ENCODE peak calls at places on chromosomes 3 and 15, in seven cellular contexts. Y is sigmoid colon, L is HepG2, S is heart left ventricle, Q is A549, N is esophagus squamous epithelium, R is transverse colon. O is an unnamed sample.

GRCh38 chr15:53831907-53832793 is 72.7 kb upstream of the WDR72 start:
- DNase-seq in Y (no peak), L (peak; percentile 89), S (no peak), Q (no peak), N (no peak), R (no peak), O (no peak)

GRCh38 chr3:127769284-127770081 is 52.8 kb downstream of the MGLL start:
- DNase-seq in Y (no peak), L (no peak), S (no peak), Q (no peak), N (no peak), R (no peak), O (no peak)

GRCh38 chr3:79041621-79042020 is 726.2 kb downstream of the ROBO1 start:
- DNase-seq in Y (no peak), L (no peak), S (no peak), Q (no peak), N (no peak), R (no peak), O (no peak)

GRCh38 chr3:14915636-14916222 is 31.7 kb upstream of the NR2C2 start:
- DNase-seq in Y (no peak), L (no peak), S (no peak), Q (no peak), N (no peak), R (no peak), O (peak; percentile 42)

GRCh38 chr3:4399476-4399875 is 67.6 kb downstream of the SUMF1 start:
- DNase-seq in Y (no peak), L (no peak), S (no peak), Q (no peak), N (no peak), R (no peak), O (no peak)

GRCh38 chr3:124033360-124034015 is 41.6 kb upstream of the ROPN1 start:
- DNase-seq in Y (peak; percentile 62), L (no peak), S (peak; percentile 26), Q (peak; percentile 18), N (no peak), R (peak; percentile 10), O (peak; percentile 42)

GRCh38 chr3:87026246-87026645 is 35.3 kb upstream of the VGLL3 start:
- DNase-seq in Y (no peak), L (no peak), S (no peak), Q (no peak), N (no peak), R (no peak), O (no peak)

GRCh38 chr3:44439499-44440295 is 37.8 kb downstream of the ZNF445 start:
- DNase-seq in Y (peak; percentile 93), L (peak; percentile 97), S (peak; percentile 75), Q (no peak), N (peak; percentile 46), R (peak; percentile 69), O (peak; percentile 74)

GRCh38 chr3:8482960-8483665 is 18.5 kb upstream of the LMCD1 start:
- DNase-seq in Y (peak; percentile 75), L (peak; percentile 75), S (peak; percentile 82), Q (no peak), N (no peak), R (peak; percentile 23), O (peak; percentile 77)

GRCh38 chr15:92163641-92164040 is 230.0 kb upstream of the ST8SIA2 start:
- DNase-seq in Y (no peak), L (no peak), S (no peak), Q (no peak), N (no peak), R (no peak), O (no peak)

GRCh38 chr3:133821767-133822638 is 16.4 kb downstream of the SRPRB start:
- DNase-seq in Y (no peak), L (peak; percentile 83), S (peak; percentile 79), Q (no peak), N (no peak), R (peak; percentile 58), O (peak; percentile 70)

GRCh38 chr15:99336794-99337193 is 85.5 kb downstream of the LRRC28 start:
- DNase-seq in Y (no peak), L (no peak), S (no peak), Q (no peak), N (no peak), R (no peak), O (no peak)

GRCh38 chr3:22922317-22922716 is 280.8 kb upstream of the UBE2E2 start:
- DNase-seq in Y (no peak), L (no peak), S (no peak), Q (peak; percentile 12), N (no peak), R (no peak), O (no peak)

GRCh38 chr3:5431811-5432378 is 244.4 kb downstream of the EDEM1 start:
- DNase-seq in Y (no peak), L (no peak), S (no peak), Q (no peak), N (no peak), R (no peak), O (no peak)

GRCh38 chr3:190722181-190722905 is 140.2 kb downstream of the GMNC start:
- DNase-seq in Y (no peak), L (no peak), S (no peak), Q (no peak), N (no peak), R (no peak), O (no peak)

GRCh38 chr3:64977308-64978100 is 289.7 kb upstream of the ADAMTS9 start:
- DNase-seq in Y (no peak), L (no peak), S (no peak), Q (no peak), N (no peak), R (no peak), O (no peak)

GRCh38 chr3:160474416-160474838 is 24.8 kb upstream of the TRIM59 start:
- DNase-seq in Y (no peak), L (no peak), S (no peak), Q (no peak), N (no peak), R (no peak), O (no peak)

GRCh38 chr15:31442203-31443090 is 115.8 kb downstream of the KLF13 start:
- DNase-seq in Y (no peak), L (no peak), S (no peak), Q (peak; percentile 51), N (no peak), R (no peak), O (no peak)

GRCh38 chr3:53083496-53083895 is 37.6 kb upstream of the SFMBT1 start:
- DNase-seq in Y (peak; percentile 73), L (no peak), S (peak; percentile 83), Q (no peak), N (no peak), R (no peak), O (no peak)

GRCh38 chr15:41965441-41966413 is 6.6 kb downstream of the EHD4 start:
- DNase-seq in Y (no peak), L (no peak), S (peak; percentile 87), Q (no peak), N (no peak), R (peak; percentile 5), O (no peak)

GRCh38 chr15:41968738-41969137 is 3.6 kb downstream of the EHD4 start:
- DNase-seq in Y (no peak), L (no peak), S (no peak), Q (no peak), N (no peak), R (no peak), O (no peak)

GRCh38 chr15:41966414-41966812 is 5.9 kb downstream of the EHD4 start:
- DNase-seq in Y (no peak), L (no peak), S (no peak), Q (no peak), N (no peak), R (peak; percentile 5), O (no peak)

GRCh38 chr15:41966920-41967465 is 5.4 kb downstream of the EHD4 start:
- DNase-seq in Y (no peak), L (no peak), S (no peak), Q (no peak), N (no peak), R (peak; percentile 6), O (peak; percentile 28)

DNA sequence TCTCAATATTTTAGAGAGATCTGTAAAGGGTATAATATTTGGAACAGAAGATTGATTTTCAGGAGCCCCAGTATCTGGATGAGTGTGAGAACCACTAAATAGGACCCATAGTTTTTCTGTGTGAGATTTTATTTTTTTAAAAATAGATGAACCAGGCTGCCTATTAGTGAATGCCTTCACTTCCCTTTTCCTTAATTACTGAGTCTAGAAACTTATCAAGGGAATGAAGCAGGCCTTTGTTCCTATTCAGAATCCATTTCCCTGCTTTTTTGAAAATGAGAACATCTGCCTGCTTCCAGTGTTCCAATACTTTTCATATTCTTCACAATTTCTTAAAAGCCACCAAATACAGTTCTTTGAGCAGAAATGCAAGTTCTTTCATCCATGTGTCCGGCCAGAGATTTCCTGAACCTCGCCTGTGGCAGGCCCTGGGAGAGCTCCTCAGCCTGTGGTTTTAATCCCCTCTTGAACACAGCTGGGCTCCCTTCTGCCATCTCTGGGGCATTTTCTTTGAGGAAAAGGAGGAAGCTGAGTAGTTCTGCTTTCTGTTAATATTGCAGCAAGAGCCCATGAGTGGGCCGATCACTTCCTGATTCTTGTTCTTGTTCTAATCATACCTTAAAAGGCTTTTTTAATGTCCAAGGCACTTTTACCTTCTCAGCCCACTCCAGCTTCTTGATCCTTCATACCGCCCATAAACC is 4.7 kb downstream of the EHD4 start:
- DNase-seq in Y (peak; percentile 71), L (no peak), S (peak; percentile 53), Q (no peak), N (no peak), R (peak; percentile 28), O (no peak)
- H3K4me1 ChIP-seq in Y (no peaks in the 10 kb centered on the region), L (peaks cover 22% of the 10 kb centered on the region), S (peaks cover 69% of the 10 kb centered on the region), Q (peaks cover 16% of the 10 kb centered on the region), N (peaks cover 12% of the 10 kb centered on the region), R (peaks cover 33% of the 10 kb centered on the region), O (no peaks in the 10 kb centered on the region)

GRCh38 chr3:115500795-115501194 is 122.5 kb upstream of the GAP43 start:
- DNase-seq in Y (no peak), L (no peak), S (no peak), Q (no peak), N (no peak), R (no peak), O (no peak)
- TF ChIP-seq POLR2A in Y (no peak), L (no peak), S (no peak), Q (no peak), N (no peak), R (no peak), O (no peak)

DNA sequence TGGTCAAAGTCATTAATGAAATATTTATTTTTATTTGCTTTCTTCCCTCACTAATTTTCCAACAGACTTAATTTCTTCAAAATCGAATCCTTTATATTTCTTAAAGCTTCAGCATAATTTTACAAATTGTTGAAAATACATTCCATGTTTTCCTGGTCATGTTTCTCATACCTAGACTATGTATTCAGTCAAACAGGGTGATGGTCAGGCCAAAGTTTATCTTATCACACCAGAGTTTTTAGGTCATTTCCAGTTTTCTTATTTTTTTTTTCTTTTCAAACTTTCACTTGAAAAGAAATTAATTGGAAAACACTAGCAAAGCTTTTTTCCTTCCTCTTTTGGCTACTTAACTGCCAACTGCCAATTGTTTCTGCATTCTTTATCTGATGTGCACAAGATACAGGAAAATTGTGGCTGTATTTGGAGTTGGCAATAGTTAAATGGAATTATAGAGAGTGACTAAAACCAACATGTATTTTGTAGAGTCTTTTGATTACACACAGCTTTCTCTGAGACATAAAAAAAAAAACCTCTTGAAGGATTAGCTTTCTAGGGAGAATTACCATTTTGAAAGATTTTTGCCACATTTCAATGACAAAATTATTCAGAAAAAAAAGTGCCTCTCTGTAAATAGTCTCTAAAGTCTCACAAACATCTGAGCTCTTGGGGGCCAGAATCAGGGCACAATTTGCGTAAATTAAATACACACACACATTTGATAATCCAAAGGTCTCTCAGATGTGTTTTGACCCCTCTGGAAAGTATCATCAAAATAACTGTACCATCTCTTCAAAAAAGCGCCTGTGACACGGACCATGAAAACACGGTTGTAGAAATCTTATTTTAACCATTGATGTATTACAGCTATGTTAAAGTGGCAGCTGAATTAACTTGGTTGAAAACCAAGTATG is 603.2 kb upstream of the KCNMB2 start:
- DNase-seq in Y (no peak), L (no peak), S (no peak), Q (no peak), N (no peak), R (no peak), O (no peak)
- H3K4me1 ChIP-seq in Y (no peaks in the 10 kb centered on the region), L (peaks cover 18% of the 10 kb centered on the region), S (peaks cover 32% of the 10 kb centered on the region), Q (peaks cover 56% of the 10 kb centered on the region), N (peaks cover 6% of the 10 kb centered on the region), R (no peaks in the 10 kb centered on the region), O (no peaks in the 10 kb centered on the region)

GRCh38 chr15:78682693-78683410 is 41.8 kb upstream of the CHRNB4 start:
- DNase-seq in Y (no peak), L (no peak), S (no peak), Q (no peak), N (no peak), R (no peak), O (no peak)
- TF ChIP-seq POLR2A in Y (no peak), L (no peak), S (no peak), Q (no peak), N (no peak), R (no peak), O (no peak)

O was measured in right lobe of liver.